ENCODE peak calls at places on chromosomes 6 and 20, in four cellular contexts. One of them, this sample, is unnamed. For H3K4me1, the result is how much of the 10 kb centered on the place peaks cover.

GRCh38 chr6:6001443-6001842 is 5.3 kb downstream of the NRN1 start:
- DNase-seq in hepatocyte: no peak
- DNase-seq in colonic mucosa: no peak
- DNase-seq in heart right ventricle: no peak
- DNase-seq in this sample: no peak

GRCh38 chr6:121437861-121438651 is 2.6 kb downstream of the GJA1 start:
- DNase-seq in heart right ventricle: peak
- DNase-seq in hepatocyte: peak
- DNase-seq in colonic mucosa: no peak
- DNase-seq in this sample: peak

GRCh38 chr20:10653593-10654288 is 20.1 kb downstream of the JAG1 start:
- DNase-seq in colonic mucosa: no peak
- DNase-seq in hepatocyte: no peak
- DNase-seq in heart right ventricle: peak
- DNase-seq in this sample: no peak

GRCh38 chr6:167397712-167398111 is 72.8 kb downstream of the TTLL2 start:
- DNase-seq in heart right ventricle: no peak
- DNase-seq in hepatocyte: no peak
- DNase-seq in colonic mucosa: no peak
- DNase-seq in this sample: no peak

GRCh38 chr6:170080828-170081368 is 210.0 kb downstream of the DLL1 start:
- DNase-seq in heart right ventricle: peak
- DNase-seq in hepatocyte: no peak
- DNase-seq in colonic mucosa: no peak
- DNase-seq in this sample: no peak

GRCh38 chr20:45419188-45420091 is 3.5 kb downstream of the PIGT start:
- DNase-seq in colonic mucosa: peak
- DNase-seq in hepatocyte: no peak
- DNase-seq in heart right ventricle: peak
- DNase-seq in this sample: no peak

GRCh38 chr6:14857501-14857900 is 388.4 kb upstream of the JARID2 start:
- DNase-seq in heart right ventricle: no peak
- DNase-seq in colonic mucosa: no peak
- DNase-seq in hepatocyte: no peak
- DNase-seq in this sample: peak

GRCh38 chr6:159977242-159978214 is 8.6 kb downstream of the IGF2R start:
- DNase-seq in hepatocyte: no peak
- DNase-seq in colonic mucosa: no peak
- DNase-seq in heart right ventricle: peak
- DNase-seq in this sample: no peak

GRCh38 chr6:126312013-126312665 is 27.8 kb upstream of the CENPW start:
- DNase-seq in colonic mucosa: no peak
- DNase-seq in heart right ventricle: no peak
- DNase-seq in hepatocyte: peak
- DNase-seq in this sample: no peak

GRCh38 chr20:63626424-63627128 is at the start of gene GMEB2:
- DNase-seq in heart right ventricle: peak
- DNase-seq in hepatocyte: peak
- DNase-seq in colonic mucosa: peak
- DNase-seq in this sample: peak

GRCh38 chr6:108348655-108349349 is 53.9 kb downstream of the AFG1L start:
- DNase-seq in heart right ventricle: no peak
- DNase-seq in colonic mucosa: no peak
- DNase-seq in hepatocyte: no peak
- DNase-seq in this sample: no peak

GRCh38 chr20:63441777-63442493 is 30.5 kb downstream of the KCNQ2 start:
- DNase-seq in hepatocyte: peak
- DNase-seq in heart right ventricle: peak
- DNase-seq in colonic mucosa: peak
- DNase-seq in this sample: no peak

GRCh38 chr6:129100164-129100563 is 217.2 kb downstream of the LAMA2 start:
- DNase-seq in hepatocyte: no peak
- DNase-seq in heart right ventricle: no peak
- DNase-seq in colonic mucosa: no peak
- DNase-seq in this sample: no peak

GRCh38 chr20:3781153-3781910 is at the start of gene SPEF1:
- DNase-seq in colonic mucosa: peak
- DNase-seq in heart right ventricle: peak
- DNase-seq in hepatocyte: peak
- DNase-seq in this sample: peak

GRCh38 chr6:35719830-35720733 is 16.8 kb upstream of the ARMC12 start:
- DNase-seq in hepatocyte: peak
- DNase-seq in colonic mucosa: peak
- DNase-seq in heart right ventricle: peak
- DNase-seq in this sample: peak

GRCh38 chr20:37323985-37324384 is 22.0 kb upstream of the SRC start:
- DNase-seq in colonic mucosa: no peak
- DNase-seq in heart right ventricle: no peak
- DNase-seq in hepatocyte: no peak
- DNase-seq in this sample: no peak

GRCh38 chr6:71886184-71887005 is at the start of gene RIMS1:
- DNase-seq in hepatocyte: peak
- DNase-seq in colonic mucosa: no peak
- DNase-seq in heart right ventricle: no peak
- DNase-seq in this sample: no peak

GRCh38 chr6:23890543-23891227 is 235.3 kb upstream of the NRSN1 start:
- DNase-seq in heart right ventricle: no peak
- DNase-seq in hepatocyte: no peak
- DNase-seq in colonic mucosa: no peak
- DNase-seq in this sample: no peak

GRCh38 chr20:14336667-14337066 is 745 bp downstream of the FLRT3 start:
- DNase-seq in heart right ventricle: no peak
- DNase-seq in hepatocyte: peak
- DNase-seq in colonic mucosa: no peak
- DNase-seq in this sample: no peak

GRCh38 chr20:32941155-32941885 is 62.9 kb downstream of the SUN5 start:
- DNase-seq in colonic mucosa: no peak
- DNase-seq in hepatocyte: no peak
- DNase-seq in heart right ventricle: no peak
- DNase-seq in this sample: no peak

GRCh38 chr6:92667843-92668242 is 751.5 kb downstream of the EPHA7 start:
- DNase-seq in hepatocyte: no peak
- DNase-seq in colonic mucosa: no peak
- DNase-seq in heart right ventricle: peak
- DNase-seq in this sample: no peak

GRCh38 chr6:109036588-109037320 is 57.9 kb downstream of the SESN1 start:
- DNase-seq in hepatocyte: no peak
- DNase-seq in colonic mucosa: no peak
- DNase-seq in heart right ventricle: no peak
- DNase-seq in this sample: no peak

GRCh38 chr6:8888468-8888867 is 453.1 kb upstream of the SLC35B3 start:
- DNase-seq in heart right ventricle: no peak
- DNase-seq in hepatocyte: no peak
- DNase-seq in colonic mucosa: no peak
- DNase-seq in this sample: no peak

GRCh38 chr6:56087421-56087820 is 160.0 kb downstream of the COL21A1 start:
- DNase-seq in colonic mucosa: no peak
- DNase-seq in hepatocyte: no peak
- DNase-seq in heart right ventricle: peak
- DNase-seq in this sample: no peak

GRCh38 chr6:16319813-16320532 is 81.6 kb downstream of the GMPR start:
- DNase-seq in heart right ventricle: peak
- DNase-seq in hepatocyte: peak
- DNase-seq in colonic mucosa: peak
- DNase-seq in this sample: peak

GRCh38 chr6:26122005-26122388 is 34.8 kb downstream of the HFE start:
- DNase-seq in colonic mucosa: no peak
- DNase-seq in hepatocyte: no peak
- DNase-seq in heart right ventricle: no peak
- DNase-seq in this sample: no peak

GRCh38 chr6:12280458-12280857 is 9.7 kb upstream of the EDN1 start:
- DNase-seq in hepatocyte: no peak
- DNase-seq in colonic mucosa: no peak
- DNase-seq in heart right ventricle: no peak
- DNase-seq in this sample: no peak

GRCh38 chr20:43690943-43691598 is 24.2 kb downstream of the MYBL2 start:
- DNase-seq in colonic mucosa: no peak
- DNase-seq in hepatocyte: no peak
- DNase-seq in heart right ventricle: no peak
- DNase-seq in this sample: no peak

DNA sequence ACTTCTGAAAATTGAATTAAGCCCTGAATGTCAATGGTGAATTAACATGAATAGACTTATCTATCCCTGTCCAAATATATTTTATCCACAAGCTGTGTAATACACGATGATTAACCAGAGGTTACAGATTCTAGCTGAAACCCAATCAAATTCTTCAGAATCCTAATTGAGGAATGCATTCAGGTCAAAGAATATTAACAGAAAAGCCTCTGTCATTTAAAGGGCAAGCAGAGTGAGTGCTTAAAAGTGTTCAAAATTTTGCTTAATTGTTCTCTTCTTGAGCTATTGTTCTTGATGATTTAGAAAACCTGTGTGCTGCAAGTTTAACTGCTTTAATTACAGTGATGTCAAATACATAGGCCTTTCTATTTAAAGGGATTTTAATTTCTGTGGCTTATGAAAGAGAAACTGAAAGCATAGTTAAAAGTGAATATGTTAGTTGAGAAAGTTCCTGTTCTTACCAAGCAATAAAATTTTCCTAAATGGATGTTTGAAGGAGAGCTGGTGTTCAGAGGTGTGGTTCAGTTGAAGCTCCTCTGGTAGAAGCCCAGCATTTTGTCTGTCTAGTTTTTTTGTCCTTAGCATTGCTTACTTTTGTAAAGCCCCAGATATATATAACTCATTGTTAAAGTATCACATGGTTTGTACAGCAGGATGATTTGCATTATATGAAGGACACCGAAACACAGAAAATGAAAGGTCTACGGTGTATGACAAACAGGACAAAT is 466.3 kb upstream of the PLCB4 start:
- DNase-seq in hepatocyte: no peak
- DNase-seq in colonic mucosa: no peak
- DNase-seq in heart right ventricle: no peak
- DNase-seq in this sample: no peak
- H3K27ac ChIP-seq in hepatocyte: no peak
- H3K27ac ChIP-seq in colonic mucosa: no peak
- H3K27ac ChIP-seq in heart right ventricle: peak
- H3K27ac ChIP-seq in this sample: no peak

DNA sequence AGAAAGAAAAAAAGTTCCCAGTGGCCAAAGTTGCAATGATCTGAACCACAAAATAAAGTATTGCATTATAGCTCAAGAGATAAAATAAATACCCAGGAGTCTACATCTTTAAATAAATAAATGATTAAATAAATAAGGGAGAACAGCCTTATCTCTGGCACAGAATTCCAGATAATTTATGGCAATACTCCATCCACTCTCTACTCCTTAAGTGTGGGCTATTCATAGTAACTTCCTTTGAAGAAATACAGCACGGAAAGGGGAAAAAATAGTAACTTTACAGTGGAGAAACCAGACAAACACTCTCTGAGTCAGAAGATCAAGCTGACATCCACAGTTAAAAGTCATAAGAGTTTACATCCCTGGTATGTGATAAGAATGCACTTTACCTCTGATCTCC is 11.6 kb downstream of the AURKA start:
- DNase-seq in hepatocyte: no peak
- DNase-seq in heart right ventricle: no peak
- DNase-seq in colonic mucosa: no peak
- DNase-seq in this sample: no peak
- H3K4me1 ChIP-seq in hepatocyte: under half
- H3K4me1 ChIP-seq in heart right ventricle: under half
- H3K4me1 ChIP-seq in colonic mucosa: under half
- H3K4me1 ChIP-seq in this sample: under half

GRCh38 chr20:46563848-46564197 is 13.4 kb upstream of the OCSTAMP start:
- DNase-seq in colonic mucosa: no peak
- DNase-seq in hepatocyte: no peak
- DNase-seq in heart right ventricle: no peak
- DNase-seq in this sample: no peak
- H3K27ac ChIP-seq in colonic mucosa: no peak
- H3K27ac ChIP-seq in hepatocyte: no peak
- H3K27ac ChIP-seq in heart right ventricle: no peak
- H3K27ac ChIP-seq in this sample: no peak

DNA sequence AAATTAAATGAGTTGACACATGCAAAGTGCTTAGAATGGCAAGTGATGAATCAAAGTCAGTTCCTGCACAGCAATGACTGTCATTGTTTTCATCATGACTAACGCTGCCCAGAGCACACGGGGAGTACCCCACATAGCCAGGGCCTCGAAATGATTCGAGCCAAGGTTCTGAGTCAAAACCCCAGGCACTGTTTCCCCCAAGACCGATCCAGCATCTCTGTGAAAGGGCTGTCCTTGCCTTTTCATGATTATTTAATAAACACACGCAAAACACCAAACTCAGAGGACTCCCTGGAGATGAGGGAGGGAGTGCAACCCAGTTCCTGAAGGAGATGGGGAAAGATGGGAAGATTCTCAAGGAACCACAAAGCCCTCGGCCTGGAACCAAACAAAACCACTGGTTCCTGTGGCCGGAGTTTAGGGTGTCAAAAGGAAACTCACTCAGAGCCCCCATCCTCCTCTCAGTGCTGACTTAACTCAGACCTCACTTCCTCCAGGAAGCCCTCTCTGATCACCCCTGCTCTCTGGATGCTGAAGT is 3.8 kb downstream of the PREX1 start:
- DNase-seq in hepatocyte: no peak
- DNase-seq in heart right ventricle: no peak
- DNase-seq in colonic mucosa: no peak
- DNase-seq in this sample: no peak
- H3K4me1 ChIP-seq in hepatocyte: under half
- H3K4me1 ChIP-seq in heart right ventricle: under half
- H3K4me1 ChIP-seq in colonic mucosa: under half
- H3K4me1 ChIP-seq in this sample: under half

GRCh38 chr6:18021166-18021850 is 33.9 kb upstream of the KIF13A start:
- DNase-seq in colonic mucosa: no peak
- DNase-seq in heart right ventricle: no peak
- DNase-seq in hepatocyte: no peak
- DNase-seq in this sample: no peak

GRCh38 chr6:18028332-18028731 is 40.9 kb upstream of the KIF13A start:
- DNase-seq in heart right ventricle: no peak
- DNase-seq in hepatocyte: no peak
- DNase-seq in colonic mucosa: no peak
- DNase-seq in this sample: no peak

GRCh38 chr6:18025591-18025990 is 38.2 kb upstream of the KIF13A start:
- DNase-seq in colonic mucosa: no peak
- DNase-seq in heart right ventricle: no peak
- DNase-seq in hepatocyte: no peak
- DNase-seq in this sample: no peak

GRCh38 chr6:18022398-18023231 is 35.2 kb upstream of the KIF13A start:
- DNase-seq in colonic mucosa: no peak
- DNase-seq in heart right ventricle: no peak
- DNase-seq in hepatocyte: peak
- DNase-seq in this sample: no peak

GRCh38 chr6:18024876-18025275 is 37.4 kb upstream of the KIF13A start:
- DNase-seq in hepatocyte: no peak
- DNase-seq in heart right ventricle: no peak
- DNase-seq in colonic mucosa: no peak
- DNase-seq in this sample: no peak
- H3K27ac ChIP-seq in hepatocyte: no peak
- H3K27ac ChIP-seq in heart right ventricle: no peak
- H3K27ac ChIP-seq in colonic mucosa: no peak
- H3K27ac ChIP-seq in this sample: no peak

GRCh38 chr6:13420269-13420668 is 67.1 kb downstream of the GFOD1 start:
- DNase-seq in colonic mucosa: no peak
- DNase-seq in heart right ventricle: no peak
- DNase-seq in hepatocyte: no peak
- DNase-seq in this sample: no peak
- H3K4me1 ChIP-seq in colonic mucosa: under half
- H3K4me1 ChIP-seq in heart right ventricle: half or more
- H3K4me1 ChIP-seq in hepatocyte: under half
- H3K4me1 ChIP-seq in this sample: under half